ENCODE peak calls at places on chromosomes 1 and 21, in seven cellular contexts. X is neural progenitor cell; M is CD8-positive, alpha-beta T cell; V is IMR-90; J is HepG2; K is lung; U is sigmoid colon. F is an unnamed sample. For H3K27me3 and H3K4me1, the result is how much of the 10 kb centered on the place peaks cover.

GRCh38 chr1:221223281-221223680 is 344.0 kb downstream of the HLX start:
- DNase-seq in J (no peak), V (no peak), U (no peak), M (no peak), K (no peak), X (no peak), F (no peak)

GRCh38 chr1:23593042-23593521 is 33.8 kb upstream of the ID3 start:
- DNase-seq in J (no peak), K (no peak), U (no peak), V (no peak), X (no peak), M (no peak), F (no peak)

GRCh38 chr1:227542153-227543120 is 20.9 kb upstream of the ZNF678 start:
- DNase-seq in V (peak), M (peak), X (peak), J (peak), U (peak), K (peak), F (peak)

GRCh38 chr1:32068891-32069590 is 3.7 kb upstream of the TMEM39B start:
- DNase-seq in K (no peak), X (peak), M (no peak), J (no peak), U (no peak), V (peak), F (no peak)

GRCh38 chr1:3069491-3070303 is 694 bp downstream of the PRDM16 start:
- DNase-seq in U (peak), V (peak), K (peak), M (no peak), X (peak), J (peak), F (peak)

GRCh38 chr1:228039006-228039481 is 32.2 kb downstream of the WNT3A start:
- DNase-seq in M (no peak), U (peak), V (no peak), J (no peak), K (no peak), X (no peak), F (no peak)

GRCh38 chr1:39409055-39409816 is 82.2 kb upstream of the BMP8A start:
- DNase-seq in M (no peak), K (peak), J (peak), U (peak), X (peak), V (peak), F (peak)

GRCh38 chr1:39288735-39289465 is 84.4 kb downstream of the MACF1 start:
- DNase-seq in M (no peak), U (no peak), J (no peak), X (no peak), V (peak), K (no peak), F (no peak)

GRCh38 chr1:35883681-35884155 is 709 bp downstream of the AGO1 start:
- DNase-seq in V (peak), M (no peak), J (peak), U (peak), K (peak), X (peak), F (peak)

GRCh38 chr1:40736085-40736531 is 44.6 kb downstream of the NFYC start:
- DNase-seq in U (no peak), V (peak), X (peak), M (no peak), K (no peak), J (no peak), F (no peak)

GRCh38 chr1:3067301-3067670 is 1.7 kb upstream of the PRDM16 start:
- DNase-seq in V (no peak), U (peak), K (no peak), X (no peak), J (no peak), M (no peak), F (peak)

GRCh38 chr1:3105167-3105863 is 36.3 kb downstream of the PRDM16 start:
- DNase-seq in K (no peak), V (no peak), J (peak), U (no peak), M (no peak), X (peak), F (no peak)

GRCh38 chr1:109790735-109791494 is 27.2 kb upstream of the EPS8L3 start:
- DNase-seq in J (peak), X (peak), M (peak), K (peak), U (peak), V (peak), F (peak)

GRCh38 chr21:46158666-46159300 is 3.4 kb upstream of the FTCD start:
- DNase-seq in M (no peak), K (no peak), J (no peak), V (no peak), U (peak), X (no peak), F (no peak)

GRCh38 chr21:35359076-35359475 is 310.0 kb upstream of the RUNX1 start:
- DNase-seq in K (no peak), M (no peak), U (no peak), J (no peak), X (no peak), V (no peak), F (no peak)

DNA sequence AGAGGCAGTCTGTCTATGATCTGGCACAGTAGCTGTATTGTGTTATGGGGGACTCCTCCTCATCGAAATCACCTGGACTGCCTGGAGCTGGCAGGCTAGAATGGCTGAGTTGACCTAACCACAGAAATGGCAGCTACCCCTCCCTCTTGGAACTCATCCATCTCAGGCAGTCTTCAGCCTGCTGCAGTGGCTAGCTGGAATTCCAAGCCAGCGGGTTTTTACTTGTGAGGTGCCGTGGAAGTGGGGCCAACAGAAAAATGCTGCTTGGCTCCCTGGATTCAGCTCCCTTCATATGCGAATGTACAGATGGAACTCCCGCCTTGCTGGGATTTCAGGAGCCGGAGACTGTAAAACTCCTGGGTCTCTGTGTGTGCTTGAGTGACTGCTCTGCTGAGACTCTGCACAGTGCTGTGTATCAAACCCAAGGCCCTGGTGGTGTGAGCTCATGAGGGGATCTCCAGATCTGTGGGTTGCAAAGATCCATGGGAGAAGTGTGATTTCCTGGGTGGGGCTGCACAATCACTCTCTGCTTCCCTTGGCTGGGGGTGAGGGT is 316.9 kb downstream of the CTH start:
- DNase-seq in X (peak), V (no peak), J (no peak), U (no peak), M (no peak), K (no peak), F (no peak)
- H3K27me3 ChIP-seq in X (under half), V (under half), J (under half), U (under half), M (under half), K (under half), F (under half)

DNA sequence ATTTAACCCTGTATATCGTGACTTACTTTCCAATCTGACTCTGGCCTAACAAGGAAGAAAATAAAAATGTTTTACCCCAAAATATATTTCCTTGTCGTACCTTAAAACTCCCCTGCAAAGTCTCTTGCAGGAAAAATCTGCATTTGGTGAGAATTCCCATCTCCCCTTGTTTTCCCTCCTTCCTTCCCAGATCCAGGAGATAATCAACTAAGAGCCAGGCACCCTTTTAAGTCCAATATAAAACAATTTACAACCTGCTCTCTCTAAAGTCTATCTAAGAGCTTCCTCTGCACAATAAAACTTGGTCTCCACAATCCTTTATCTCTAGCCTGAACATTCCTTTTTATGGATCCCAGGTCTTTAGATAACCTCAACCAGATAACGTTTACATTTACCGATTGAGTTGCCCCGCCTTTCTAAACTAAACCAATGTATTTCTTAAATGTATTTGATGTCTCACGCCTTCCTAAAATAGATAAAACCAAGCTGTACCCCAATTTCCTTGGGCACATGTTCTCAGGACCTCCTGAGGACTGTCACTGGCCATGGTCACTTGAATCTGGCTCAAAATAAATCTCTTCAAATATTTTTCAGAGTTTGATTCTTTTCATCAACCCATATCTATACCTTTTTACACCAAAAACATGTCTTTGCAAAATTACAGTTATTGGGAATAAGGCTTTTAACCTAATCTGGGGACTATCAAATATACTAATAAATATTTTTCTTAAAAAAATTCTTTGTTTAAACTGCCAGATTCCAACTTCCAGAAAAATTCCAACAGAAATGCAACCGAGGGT is 993 bp downstream of the DDX59 start:
- DNase-seq in V (no peak), U (no peak), X (no peak), K (no peak), M (no peak), J (no peak), F (no peak)
- H3K4me3 ChIP-seq in V (peak), U (peak), X (peak), K (no peak), M (peak), J (peak), F (peak)

GRCh38 chr1:152166966-152167365 is 7.9 kb upstream of the RPTN start:
- DNase-seq in K (no peak), V (no peak), U (no peak), M (no peak), X (no peak), J (no peak), F (no peak)

GRCh38 chr1:152170287-152170933 is 11.4 kb upstream of the RPTN start:
- DNase-seq in U (no peak), M (no peak), V (no peak), J (no peak), X (no peak), K (no peak), F (no peak)

GRCh38 chr1:152169356-152170025 is 10.5 kb upstream of the RPTN start:
- DNase-seq in X (no peak), V (no peak), J (no peak), K (no peak), M (no peak), U (no peak), F (no peak)

GRCh38 chr1:152168535-152168868 is 9.5 kb upstream of the RPTN start:
- DNase-seq in X (no peak), M (no peak), U (no peak), K (no peak), J (no peak), V (no peak), F (no peak)

DNA sequence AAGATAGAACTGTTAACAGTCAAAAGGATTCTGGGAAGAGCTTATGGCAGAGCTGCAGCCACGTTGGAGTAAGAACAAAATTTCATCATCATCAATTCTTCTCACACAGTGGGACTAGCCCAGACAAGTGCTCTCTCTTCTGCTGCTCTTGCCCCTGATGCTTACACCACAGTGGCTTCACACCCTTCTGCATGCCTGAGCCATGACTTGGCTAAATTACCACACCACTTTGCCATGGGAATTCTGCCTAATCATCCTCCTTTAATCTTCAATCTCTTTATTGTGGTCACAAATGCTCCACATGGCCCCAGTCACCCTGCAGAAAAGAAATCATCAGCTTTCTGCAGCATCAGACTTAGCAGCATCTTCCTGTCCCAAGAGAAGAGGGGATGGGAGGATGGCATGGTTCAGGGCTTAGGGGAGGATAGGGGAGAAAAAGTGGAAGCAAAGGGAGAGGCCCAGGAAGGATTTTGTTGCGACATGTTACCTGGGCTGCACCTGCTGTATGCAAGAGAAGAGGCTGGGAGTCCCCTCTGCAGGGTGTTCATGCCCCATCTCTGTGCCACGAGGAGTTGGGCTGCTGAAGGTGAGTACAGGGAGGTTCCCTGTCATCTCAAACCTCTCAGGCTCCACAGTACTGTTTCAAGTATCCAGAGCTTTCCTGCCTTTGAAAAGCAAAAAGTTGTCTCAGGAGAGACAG is 9.0 kb upstream of the RPTN start:
- DNase-seq in J (peak), V (peak), K (no peak), M (no peak), U (no peak), X (no peak), F (peak)
- H3K4me1 ChIP-seq in J (under half), V (under half), K (under half), M (under half), U (under half), X (under half), F (under half)

DNA sequence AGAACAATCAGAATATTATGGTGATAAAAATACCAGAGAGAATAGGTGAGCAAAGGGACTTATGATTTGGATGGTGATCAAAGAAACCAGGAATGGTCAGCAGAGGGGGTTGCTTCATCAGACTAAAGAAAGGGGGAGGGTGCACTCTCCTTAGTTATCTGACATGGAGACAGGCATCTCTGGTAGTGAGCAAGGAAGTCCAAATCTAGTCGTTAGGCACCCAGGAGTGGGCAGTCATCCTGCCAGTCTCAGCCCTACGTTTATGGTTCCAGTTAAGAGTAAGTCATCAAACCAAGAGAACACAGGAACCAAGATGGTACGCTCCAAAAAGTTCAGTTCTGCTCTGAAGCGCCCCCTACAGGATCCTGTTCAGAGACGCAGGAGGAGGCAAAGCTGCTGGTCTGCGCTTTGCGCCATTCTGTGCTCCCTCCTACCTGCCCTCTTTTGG is 28.6 kb downstream of the EBNA1BP2 start:
- DNase-seq in U (no peak), J (no peak), V (no peak), K (no peak), X (peak), M (no peak), F (no peak)
- H3K27me3 ChIP-seq in U (under half), J (under half), V (under half), K (under half), X (under half), M (under half), F (under half)

DNA sequence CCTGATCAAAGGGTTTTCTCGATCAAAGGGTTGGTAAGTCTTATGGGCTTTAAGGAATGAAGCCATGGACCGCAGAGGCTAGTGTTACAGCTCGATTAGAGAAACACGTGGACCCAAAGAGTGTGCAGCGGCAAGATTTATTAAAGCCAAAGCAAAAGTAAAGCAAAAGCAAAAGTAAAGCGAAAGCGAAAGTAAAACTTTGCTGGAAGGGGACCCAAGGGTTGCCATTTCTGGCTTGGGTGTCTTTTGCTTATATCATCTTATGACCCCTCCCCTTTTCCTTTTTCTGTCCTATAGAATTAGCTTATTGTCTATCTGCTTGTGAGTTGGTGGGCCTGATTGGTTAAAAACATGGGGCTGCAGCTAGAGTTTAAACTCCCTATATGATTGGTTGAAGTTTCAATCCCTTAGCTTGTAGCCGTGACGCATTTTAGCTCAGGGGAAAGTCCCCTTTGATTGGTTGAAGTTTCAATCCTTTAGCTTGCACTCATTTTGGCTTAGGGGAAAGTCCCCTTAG is 957.0 kb downstream of the AMY1C start:
- DNase-seq in J (peak), K (no peak), V (no peak), U (no peak), M (no peak), X (no peak), F (no peak)
- H3K4me3 ChIP-seq in J (peak), K (no peak), V (no peak), U (no peak), M (no peak), X (no peak), F (no peak)

DNA sequence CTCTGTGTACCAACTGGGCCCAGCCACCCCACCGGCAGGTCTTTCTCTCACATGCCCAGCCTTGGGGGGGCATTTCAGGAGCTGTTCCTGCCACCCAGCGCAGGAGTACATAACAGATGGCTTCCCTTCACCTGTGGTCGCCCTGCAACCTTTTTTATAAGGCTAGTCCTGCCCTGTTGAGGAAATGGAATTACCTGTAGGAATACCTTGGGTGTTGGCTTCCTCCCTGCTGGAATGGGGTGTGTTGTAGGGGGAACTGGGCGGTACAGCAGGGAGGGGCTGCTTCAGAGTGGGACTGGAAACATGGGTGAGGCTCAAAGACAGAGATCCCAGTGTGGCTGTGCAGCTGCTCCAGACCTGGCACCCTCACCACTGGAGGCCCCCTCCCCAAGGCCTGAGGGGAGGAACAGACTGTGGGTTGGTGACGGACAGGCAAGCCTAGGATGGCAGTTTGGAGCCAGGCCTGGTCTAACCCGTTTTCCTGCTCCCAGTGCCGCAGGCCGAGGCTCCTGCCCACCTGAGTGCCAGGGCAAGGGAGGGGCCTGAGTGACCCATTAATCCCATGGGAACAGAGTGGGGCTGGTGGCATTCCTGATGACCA is 4.4 kb downstream of the EFNA3 start:
- DNase-seq in V (no peak), J (no peak), M (no peak), X (no peak), K (no peak), U (peak), F (no peak)
- H3K4me1 ChIP-seq in V (under half), J (half or more), M (half or more), X (under half), K (under half), U (half or more), F (under half)

GRCh38 chr1:233445737-233446136 is 118.2 kb downstream of the MAP3K21 start:
- DNase-seq in J (no peak), U (no peak), X (no peak), K (no peak), V (no peak), M (no peak), F (no peak)
- H3K27me3 ChIP-seq in J (under half), U (under half), X (under half), K (under half), V (under half), M (under half), F (under half)

DNA sequence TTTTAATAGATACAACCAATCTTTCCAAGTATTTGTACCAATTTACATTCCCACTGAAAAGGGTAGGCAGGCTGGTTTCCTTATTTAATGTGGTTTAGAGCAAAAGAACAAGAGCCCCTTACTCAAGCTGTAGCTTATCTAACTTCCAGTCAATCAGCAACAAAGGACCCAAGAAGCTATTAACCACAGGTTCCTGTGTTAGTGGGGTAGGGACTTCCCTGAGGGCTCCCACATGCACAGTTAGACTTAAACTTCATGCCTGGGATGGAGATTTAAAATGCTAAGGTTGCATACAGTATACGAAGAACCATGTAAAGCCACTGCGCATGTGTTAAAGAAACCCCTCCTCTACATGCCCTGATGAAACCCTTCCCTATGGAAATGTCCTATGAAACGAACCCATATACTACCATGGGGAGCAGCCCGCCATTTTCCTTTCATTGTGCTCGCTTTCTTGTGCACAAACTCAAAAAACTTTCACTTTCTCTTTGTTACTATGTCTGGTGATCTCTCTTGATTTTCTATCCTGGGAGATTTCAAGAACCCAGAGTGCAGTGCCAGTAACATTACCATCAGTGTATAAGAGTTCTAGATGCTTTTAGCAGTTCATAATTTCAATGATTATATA is 23.3 kb upstream of the ST6GALNAC5 start:
- DNase-seq in J (no peak), U (no peak), V (no peak), M (no peak), K (no peak), X (no peak), F (no peak)
- H3K4me3 ChIP-seq in J (peak), U (no peak), V (no peak), M (no peak), K (no peak), X (no peak), F (no peak)

F was measured in thyroid gland.